ENCODE peak calls at places on chromosomes 3 and 15, in four cellular contexts. H is stimulated activated CD4-positive, alpha-beta T cell treated with anti-CD3 and anti-CD28 coated beads, TNF-alpha, amount 100 ng/mL, for 4 hours; Z is SW 1271; E is HT-29. O is an unnamed sample.

GRCh38 chr3:188788621-188789081 is 383.1 kb upstream of the TPRG1 start:
- DNase-seq in H (peak; percentile 35), E (no peak), Z (no peak), O (peak; percentile 52)

GRCh38 chr3:45604066-45604465 is 9.5 kb downstream of the LIMD1 start:
- DNase-seq in E (no peak), H (no peak), Z (no peak), O (no peak)

GRCh38 chr3:187741403-187742350 is 3.6 kb downstream of the BCL6 start:
- DNase-seq in H (peak; percentile 63), Z (peak; percentile 73), E (peak; percentile 90), O (peak; percentile 61)

GRCh38 chr3:156187146-156187769 is 66.9 kb downstream of the KCNAB1 start:
- DNase-seq in Z (no peak), H (no peak), E (no peak), O (no peak)

GRCh38 chr15:68057758-68058157 is 3.6 kb downstream of the PIAS1 start:
- DNase-seq in H (no peak), E (no peak), Z (no peak), O (no peak)

GRCh38 chr3:78601249-78601648 is 1166.5 kb downstream of the ROBO1 start:
- DNase-seq in Z (no peak), E (no peak), H (no peak), O (no peak)

GRCh38 chr3:128334086-128334650 is 132.5 kb downstream of the DNAJB8 start:
- DNase-seq in Z (no peak), H (no peak), E (no peak), O (no peak)

GRCh38 chr3:177705976-177706866 is 508.9 kb upstream of the TBL1XR1 start:
- DNase-seq in H (no peak), E (no peak), Z (no peak), O (no peak)

GRCh38 chr3:127394984-127395662 is 107.3 kb upstream of the PRR20G start:
- DNase-seq in Z (no peak), H (no peak), E (no peak), O (no peak)

GRCh38 chr3:150203273-150203672 is 204.8 kb upstream of the TSC22D2 start:
- DNase-seq in Z (no peak), H (no peak), E (no peak), O (no peak)

GRCh38 chr3:42822828-42823227 is 13.6 kb downstream of the ACKR2 start:
- DNase-seq in H (no peak), E (no peak), Z (no peak), O (no peak)

GRCh38 chr15:62879770-62880169 is 162.8 kb upstream of the TPM1 start:
- DNase-seq in H (no peak), E (no peak), Z (no peak), O (no peak)

GRCh38 chr3:126109860-126110235 is 25.9 kb upstream of the SLC41A3 start:
- DNase-seq in Z (no peak), E (no peak), H (no peak), O (peak; percentile 27)

GRCh38 chr3:178194547-178194946 is 341.7 kb upstream of the KCNMB2 start:
- DNase-seq in E (no peak), H (no peak), Z (no peak), O (no peak)

GRCh38 chr3:192467230-192468186 is 259.8 kb downstream of the FGF12 start:
- DNase-seq in H (peak; percentile 5), E (peak; percentile 82), Z (peak; percentile 43), O (peak; percentile 10)

GRCh38 chr3:16476636-16477035 is 36.9 kb downstream of the RFTN1 start:
- DNase-seq in Z (no peak), H (no peak), E (no peak), O (peak; percentile 72)

GRCh38 chr3:40494698-40495097 is 11.1 kb upstream of the ZNF620 start:
- DNase-seq in Z (no peak), E (no peak), H (no peak), O (no peak)

GRCh38 chr15:73914145-73914544 is 12.1 kb upstream of the LOXL1 start:
- DNase-seq in E (no peak), H (no peak), Z (no peak), O (no peak)

GRCh38 chr3:104412608-104413580 is 953.8 kb upstream of the ALCAM start:
- DNase-seq in H (no peak), E (no peak), Z (no peak), O (no peak)

GRCh38 chr3:172646439-172647015 is 64.3 kb downstream of the NCEH1 start:
- DNase-seq in Z (no peak), E (peak; percentile 69), H (no peak), O (no peak)

GRCh38 chr3:41318520-41318919 is 119.2 kb downstream of the CTNNB1 start:
- DNase-seq in E (peak; percentile 1), Z (no peak), H (no peak), O (no peak)

GRCh38 chr15:90482124-90483011 is 47.4 kb upstream of the CRTC3 start:
- DNase-seq in E (peak; percentile 79), H (no peak), Z (peak; percentile 82), O (peak; percentile 45)

GRCh38 chr3:171266034-171266805 is 194.0 kb downstream of the TNIK start:
- DNase-seq in E (no peak), Z (no peak), H (no peak), O (no peak)

GRCh38 chr3:158775801-158776399 is 26.0 kb upstream of the MFSD1 start:
- DNase-seq in H (no peak), Z (no peak), E (no peak), O (no peak)

GRCh38 chr15:72009207-72009606 is 108.7 kb downstream of the MYO9A start:
- DNase-seq in H (no peak), E (peak; percentile 79), Z (no peak), O (no peak)

GRCh38 chr15:94094310-94094709 is 137.1 kb upstream of the MCTP2 start:
- DNase-seq in Z (no peak), H (no peak), E (no peak), O (no peak)

GRCh38 chr3:108589998-108590323 is 439 bp downstream of the DZIP3 start:
- DNase-seq in E (no peak), Z (no peak), H (no peak), O (no peak)

GRCh38 chr3:12471228-12471627 is 13.1 kb upstream of the TSEN2 start:
- DNase-seq in H (peak; percentile 41), Z (no peak), E (peak; percentile 83), O (no peak)

GRCh38 chr15:27538325-27538724 is 560.8 kb downstream of the OCA2 start:
- DNase-seq in Z (no peak), H (no peak), E (no peak), O (no peak)

GRCh38 chr3:28136607-28137216 is 104.7 kb upstream of the CMC1 start:
- DNase-seq in Z (no peak), H (no peak), E (no peak), O (no peak)

GRCh38 chr15:101455291-101455916 is 34.1 kb downstream of the PCSK6 start:
- DNase-seq in H (no peak), Z (no peak), E (no peak), O (no peak)

GRCh38 chr3:140748171-140748570 is 70.3 kb downstream of the TRIM42 start:
- DNase-seq in E (no peak), Z (no peak), H (no peak), O (no peak)

GRCh38 chr3:139689122-139689521 is 11.3 kb upstream of the NMNAT3 start:
- DNase-seq in E (no peak), H (no peak), Z (no peak), O (no peak)

GRCh38 chr3:152051501-152052404 is 178.3 kb downstream of the SUCNR1 start:
- DNase-seq in H (no peak), E (no peak), Z (no peak), O (no peak)

GRCh38 chr3:136366289-136366688 is 116.1 kb downstream of the PCCB start:
- DNase-seq in E (no peak), Z (no peak), H (no peak), O (no peak)